ENCODE peak calls at places on chromosome 1, in four cellular contexts. One of them, this sample, is unnamed.

GRCh38 chr1:156914440-156914856 is 6.0 kb upstream of the LRRC71 start:
- DNase-seq in GM10248: no peak
- DNase-seq in tibial artery: no peak
- DNase-seq in NCI-H1436 treated with DMSO at 0.1 percent for 48 hours: no peak
- DNase-seq in this sample: no peak

GRCh38 chr1:108045370-108045950 is 80.5 kb upstream of the VAV3 start:
- DNase-seq in GM10248: no peak
- DNase-seq in tibial artery: no peak
- DNase-seq in NCI-H1436 treated with DMSO at 0.1 percent for 48 hours: no peak
- DNase-seq in this sample: no peak

GRCh38 chr1:70361727-70362413 is 7.3 kb upstream of the ANKRD13C start:
- DNase-seq in GM10248: no peak
- DNase-seq in tibial artery: no peak
- DNase-seq in NCI-H1436 treated with DMSO at 0.1 percent for 48 hours: no peak
- DNase-seq in this sample: peak; percentile 10

GRCh38 chr1:38125016-38125415 is 78.4 kb upstream of the POU3F1 start:
- DNase-seq in GM10248: no peak
- DNase-seq in tibial artery: no peak
- DNase-seq in NCI-H1436 treated with DMSO at 0.1 percent for 48 hours: no peak
- DNase-seq in this sample: no peak

GRCh38 chr1:8302181-8302681 is 15.7 kb upstream of the SLC45A1 start:
- DNase-seq in GM10248: no peak
- DNase-seq in tibial artery: no peak
- DNase-seq in NCI-H1436 treated with DMSO at 0.1 percent for 48 hours: no peak
- DNase-seq in this sample: peak; percentile 34

GRCh38 chr1:166819982-166820381 is 19.3 kb upstream of the POGK start:
- DNase-seq in GM10248: no peak
- DNase-seq in tibial artery: no peak
- DNase-seq in NCI-H1436 treated with DMSO at 0.1 percent for 48 hours: no peak
- DNase-seq in this sample: no peak

GRCh38 chr1:112956503-112957132 is 622 bp upstream of the SLC16A1 start:
- DNase-seq in GM10248: no peak
- DNase-seq in tibial artery: peak; percentile 38
- DNase-seq in NCI-H1436 treated with DMSO at 0.1 percent for 48 hours: no peak
- DNase-seq in this sample: peak; percentile 44

GRCh38 chr1:226001852-226002666 is 2.9 kb upstream of the SDE2 start:
- DNase-seq in GM10248: peak; percentile 36
- DNase-seq in tibial artery: peak; percentile 82
- DNase-seq in NCI-H1436 treated with DMSO at 0.1 percent for 48 hours: peak; percentile 78
- DNase-seq in this sample: no peak

GRCh38 chr1:183444243-183444642 is 26.1 kb upstream of the NMNAT2 start:
- DNase-seq in GM10248: no peak
- DNase-seq in tibial artery: no peak
- DNase-seq in NCI-H1436 treated with DMSO at 0.1 percent for 48 hours: no peak
- DNase-seq in this sample: peak; percentile 30

GRCh38 chr1:47449702-47450552 is 12.1 kb downstream of the FOXD2 start:
- DNase-seq in GM10248: no peak
- DNase-seq in tibial artery: no peak
- DNase-seq in NCI-H1436 treated with DMSO at 0.1 percent for 48 hours: no peak
- DNase-seq in this sample: peak; percentile 78

GRCh38 chr1:39378377-39378776 is 113.1 kb upstream of the BMP8A start:
- DNase-seq in GM10248: peak; percentile 20
- DNase-seq in tibial artery: no peak
- DNase-seq in NCI-H1436 treated with DMSO at 0.1 percent for 48 hours: no peak
- DNase-seq in this sample: peak; percentile 11

GRCh38 chr1:3264456-3264855 is 190.0 kb upstream of the ARHGEF16 start:
- DNase-seq in GM10248: no peak
- DNase-seq in tibial artery: no peak
- DNase-seq in NCI-H1436 treated with DMSO at 0.1 percent for 48 hours: no peak
- DNase-seq in this sample: no peak

GRCh38 chr1:82160036-82160435 is 359.3 kb downstream of the ADGRL2 start:
- DNase-seq in GM10248: no peak
- DNase-seq in tibial artery: no peak
- DNase-seq in NCI-H1436 treated with DMSO at 0.1 percent for 48 hours: no peak
- DNase-seq in this sample: no peak

GRCh38 chr1:51557168-51557567 is 38.1 kb upstream of the EPS15 start:
- DNase-seq in GM10248: no peak
- DNase-seq in tibial artery: no peak
- DNase-seq in NCI-H1436 treated with DMSO at 0.1 percent for 48 hours: no peak
- DNase-seq in this sample: no peak

GRCh38 chr1:34167091-34167788 is 2.2 kb upstream of the CSMD2 start:
- DNase-seq in GM10248: no peak
- DNase-seq in tibial artery: no peak
- DNase-seq in NCI-H1436 treated with DMSO at 0.1 percent for 48 hours: no peak
- DNase-seq in this sample: peak; percentile 39

GRCh38 chr1:225450491-225451191 is 22.8 kb upstream of the LBR start:
- DNase-seq in GM10248: no peak
- DNase-seq in tibial artery: no peak
- DNase-seq in NCI-H1436 treated with DMSO at 0.1 percent for 48 hours: no peak
- DNase-seq in this sample: no peak

This sample was measured in neural progenitor cell.